ENCODE peak calls at places on chromosomes 3 and 15, in eight cellular contexts. P is mesothelial cell of epicardium; C is HuH-7; V is stimulated activated naive CD8-positive, alpha-beta T cell treated with anti-CD3 and anti-CD28 coated beads, Interleukin-15, Interleukin-2, amounts not matched to agents 100 U/mL and 50 U/mL, for 24 hours; H is GM19239; N is NCI-H510A treated with DMSO at 0.1 percent for 48 hours; U is H54; J is stimulated activated CD4-positive, alpha-beta T cell treated with anti-CD3 and anti-CD28 coated beads, Interleukin-15, amount 100 ng/mL, for 48 hours. M is an unnamed sample.

GRCh38 chr3:52153389-52154096 is 680 bp downstream of the POC1A start:
- DNase-seq in P (no peak), U (peak), N (peak), J (no peak), H (no peak), V (peak), C (peak), M (no peak)

GRCh38 chr3:161599702-161600101 is 103.1 kb downstream of the OTOL1 start:
- DNase-seq in N (no peak), V (no peak), U (no peak), P (no peak), C (peak), J (no peak), H (no peak), M (no peak)

GRCh38 chr3:17233398-17233800 is 348.6 kb downstream of the PLCL2 start:
- DNase-seq in P (no peak), J (peak), U (peak), H (peak), N (peak), C (peak), V (peak), M (no peak)

GRCh38 chr3:72338942-72339749 is 509.1 kb downstream of the SHQ1 start:
- DNase-seq in U (peak), J (peak), N (no peak), P (no peak), H (no peak), C (no peak), V (peak), M (peak)

GRCh38 chr3:41350441-41350840 is 151.1 kb downstream of the CTNNB1 start:
- DNase-seq in C (no peak), J (no peak), P (no peak), V (no peak), H (no peak), U (no peak), N (no peak), M (no peak)

GRCh38 chr15:80937718-80938117 is 51.9 kb downstream of the MESD start:
- DNase-seq in N (no peak), C (no peak), U (no peak), J (no peak), V (no peak), H (no peak), P (no peak), M (no peak)

GRCh38 chr3:12462159-12462962 is 21.9 kb upstream of the TSEN2 start:
- DNase-seq in V (peak), U (no peak), N (no peak), C (no peak), P (no peak), H (no peak), J (no peak), M (no peak)

GRCh38 chr3:76024640-76025039 is 239.3 kb upstream of the ZNF717 start:
- DNase-seq in J (no peak), N (peak), P (no peak), U (no peak), C (no peak), H (no peak), V (no peak), M (no peak)

GRCh38 chr3:28853830-28854229 is 427.0 kb upstream of the RBMS3 start:
- DNase-seq in N (no peak), U (no peak), C (no peak), P (no peak), V (no peak), H (no peak), J (no peak), M (no peak)

GRCh38 chr15:46892621-46893160 is 824.6 kb upstream of the SEMA6D start:
- DNase-seq in C (no peak), N (no peak), J (no peak), P (no peak), H (no peak), U (no peak), V (no peak), M (no peak)

GRCh38 chr3:13209334-13209733 is 136.1 kb upstream of the IQSEC1 start:
- DNase-seq in U (no peak), H (no peak), P (no peak), N (no peak), C (no peak), J (no peak), V (no peak), M (no peak)

GRCh38 chr3:101509811-101510210 is 3.2 kb downstream of the SENP7 start:
- DNase-seq in N (no peak), U (no peak), V (no peak), J (no peak), H (no peak), P (no peak), C (no peak), M (no peak)

GRCh38 chr3:165254812-165255211 is 58.6 kb upstream of the SLITRK3 start:
- DNase-seq in N (peak), V (no peak), J (no peak), U (peak), H (no peak), C (peak), P (no peak), M (no peak)

GRCh38 chr3:4795905-4796304 is 183.3 kb upstream of the BHLHE40 start:
- DNase-seq in U (no peak), C (no peak), V (no peak), J (no peak), P (no peak), H (no peak), N (no peak), M (no peak)

GRCh38 chr3:130601662-130602061 is 84.7 kb downstream of the COL6A6 start:
- DNase-seq in C (no peak), H (no peak), J (no peak), U (no peak), P (no peak), N (no peak), V (no peak), M (no peak)

GRCh38 chr15:74328331-74329056 is 39.0 kb downstream of the CYP11A1 start:
- DNase-seq in U (no peak), H (no peak), N (no peak), J (no peak), P (no peak), V (no peak), C (no peak), M (no peak)

GRCh38 chr15:39102431-39102830 is 478.4 kb upstream of the THBS1 start:
- DNase-seq in H (no peak), U (no peak), V (no peak), J (no peak), N (no peak), C (no peak), P (no peak), M (peak)

GRCh38 chr15:76337739-76338554 is 1.4 kb downstream of the ISL2 start:
- DNase-seq in P (peak), C (no peak), U (no peak), J (no peak), N (no peak), V (peak), H (peak), M (no peak)

GRCh38 chr3:132587401-132587800 is 9.7 kb upstream of the ACKR4 start:
- DNase-seq in P (no peak), C (no peak), U (no peak), N (no peak), J (no peak), H (no peak), V (no peak), M (no peak)

GRCh38 chr3:71551286-71551919 is 32.1 kb downstream of the FOXP1 start:
- DNase-seq in J (no peak), U (no peak), H (no peak), C (no peak), P (no peak), N (no peak), V (no peak), M (no peak)

GRCh38 chr3:50850639-50851511 is 176.1 kb downstream of the DOCK3 start:
- DNase-seq in H (no peak), C (no peak), P (no peak), U (no peak), J (no peak), V (no peak), N (no peak), M (no peak)

GRCh38 chr3:38117748-38118420 is 19.0 kb downstream of the ACAA1 start:
- DNase-seq in U (peak), P (peak), H (peak), C (peak), J (peak), V (peak), N (no peak), M (no peak)

GRCh38 chr3:53744351-53744750 is 101.9 kb downstream of the CHDH start:
- DNase-seq in N (peak), V (no peak), U (no peak), J (no peak), H (no peak), C (no peak), P (no peak), M (no peak)

GRCh38 chr15:41423979-41424659 is 7.2 kb downstream of the RTF1 start:
- DNase-seq in V (no peak), U (no peak), N (no peak), C (no peak), H (peak), P (no peak), J (no peak), M (no peak)

GRCh38 chr3:10090181-10090580 is 17.9 kb downstream of the FANCD2OS start:
- DNase-seq in N (no peak), C (no peak), U (no peak), V (no peak), J (no peak), H (no peak), P (no peak), M (no peak)

GRCh38 chr15:33559207-33559890 is 248.6 kb downstream of the RYR3 start:
- DNase-seq in U (no peak), H (no peak), C (no peak), J (no peak), P (no peak), N (no peak), V (no peak), M (no peak)

GRCh38 chr15:64072812-64073211 is 20.8 kb downstream of the CIAO2A start:
- DNase-seq in U (no peak), J (no peak), H (no peak), C (no peak), P (no peak), N (no peak), V (no peak), M (no peak)

GRCh38 chr3:141039573-141039972 is 11.6 kb upstream of the SPSB4 start:
- DNase-seq in V (no peak), C (no peak), J (no peak), H (no peak), N (no peak), P (no peak), U (no peak), M (no peak)

GRCh38 chr15:77840962-77841361 is 208.2 kb upstream of the LINGO1 start:
- DNase-seq in C (no peak), V (no peak), H (no peak), U (no peak), N (no peak), J (no peak), P (no peak), M (peak)

GRCh38 chr3:129575987-129576364 is 30.5 kb downstream of the PLXND1 start:
- DNase-seq in V (no peak), N (peak), J (no peak), C (no peak), H (no peak), P (no peak), U (no peak), M (no peak)

GRCh38 chr3:42014443-42014945 is 52.6 kb upstream of the ULK4 start:
- DNase-seq in V (no peak), J (no peak), P (no peak), C (no peak), H (no peak), N (no peak), U (no peak), M (no peak)

GRCh38 chr3:139611540-139611939 is 66.2 kb downstream of the NMNAT3 start:
- DNase-seq in P (no peak), J (no peak), H (no peak), N (no peak), C (no peak), U (no peak), V (no peak), M (no peak)

GRCh38 chr15:69280783-69281182 is 17.9 kb upstream of the PAQR5 start:
- DNase-seq in N (no peak), P (no peak), H (no peak), V (no peak), J (no peak), C (no peak), U (no peak), M (no peak)

GRCh38 chr15:62149729-62150128 is 15.4 kb downstream of the C2CD4B start:
- DNase-seq in N (no peak), C (no peak), J (no peak), H (no peak), U (no peak), P (no peak), V (no peak), M (no peak)

GRCh38 chr3:121969631-121970030 is 52.4 kb downstream of the ILDR1 start:
- DNase-seq in P (no peak), U (no peak), V (no peak), J (no peak), H (no peak), C (no peak), N (no peak), M (no peak)

GRCh38 chr3:5068531-5068930 is 53.6 kb upstream of the ARL8B start:
- DNase-seq in H (no peak), V (no peak), C (no peak), P (no peak), J (no peak), N (no peak), U (no peak), M (no peak)

GRCh38 chr3:196207833-196208607 is 3.2 kb downstream of the ZDHHC19 start:
- DNase-seq in H (peak), N (no peak), V (peak), C (peak), U (no peak), P (no peak), J (peak), M (no peak)

M was measured in BJ.